ENCODE peak calls at places on chromosomes 5 and 9, in six cellular contexts. C, X, W, D, P and S are unnamed samples.

GRCh38 chr5:119426059-119426458 is 26.2 kb upstream of the HSD17B4 start:
- DNase-seq in W (no peak), X (no peak), D (no peak), C (no peak), P (no peak), S (no peak)

GRCh38 chr9:107389617-107390071 is 99.9 kb downstream of the KLF4 start:
- DNase-seq in C (peak), W (no peak), X (peak), P (no peak), D (no peak), S (no peak)

GRCh38 chr5:173880306-173880985 is 7.7 kb upstream of the CPEB4 start:
- DNase-seq in C (peak), P (no peak), W (no peak), X (peak), D (no peak), S (no peak)

GRCh38 chr9:89052470-89053097 is 61.3 kb downstream of the S1PR3 start:
- DNase-seq in D (no peak), W (no peak), X (no peak), P (no peak), C (no peak), S (peak)

GRCh38 chr5:154762261-154762660 is 7.1 kb downstream of the LARP1 start:
- DNase-seq in X (no peak), W (no peak), C (no peak), D (no peak), P (no peak), S (no peak)

GRCh38 chr9:78296893-78297671 is at the start of gene PSAT1:
- DNase-seq in X (peak), P (peak), W (peak), D (peak), C (peak), S (peak)

GRCh38 chr5:132866342-132867045 is at the start of the genes GDF9 and UQCRQ:
- DNase-seq in W (peak), D (peak), P (peak), C (peak), X (peak), S (peak)

GRCh38 chr9:110192531-110193326 is 15.2 kb downstream of the C9orf152 start:
- DNase-seq in W (no peak), X (peak), P (no peak), D (no peak), C (peak), S (peak)

GRCh38 chr9:1173211-1173610 is 123.1 kb downstream of the DMRT2 start:
- DNase-seq in D (no peak), P (no peak), W (no peak), X (peak), C (peak), S (no peak)

GRCh38 chr9:100101608-100102007 is 2.6 kb downstream of the INVS start:
- DNase-seq in P (no peak), C (no peak), W (no peak), D (no peak), X (no peak), S (no peak)